ENCODE peak calls at places on chromosome 11, in five cellular contexts. G, T, W, O and X are unnamed samples.
A peak's percentile ranks its signal among the peaks of the same experiment; 100 is the strongest.

GRCh38 chr11:57303990-57304579 is 20.7 kb downstream of the TNKS1BP1 start:
- DNase-seq in G (no peak), T (no peak), W (no peak), O (peak; percentile 67), X (no peak)

GRCh38 chr11:27087425-27087824 is 46.8 kb downstream of the BBOX1 start:
- DNase-seq in G (no peak), T (no peak), W (peak; percentile 19), O (no peak), X (no peak)

GRCh38 chr11:129644326-129644725 is 171.3 kb upstream of the TMEM45B start:
- DNase-seq in G (no peak), T (no peak), W (no peak), O (no peak), X (no peak)

GRCh38 chr11:28481673-28482480 is 373.7 kb downstream of the METTL15 start:
- DNase-seq in G (no peak), T (no peak), W (no peak), O (no peak), X (no peak)

GRCh38 chr11:88491674-88492073 is 154.1 kb upstream of the CTSC start:
- DNase-seq in G (no peak), T (no peak), W (no peak), O (no peak), X (no peak)

GRCh38 chr11:114040706-114041211 is 18.8 kb upstream of the ZBTB16 start:
- DNase-seq in G (no peak), T (peak; percentile 49), W (peak; percentile 31), O (peak; percentile 73), X (no peak)

GRCh38 chr11:1546536-1547466 is 25.3 kb downstream of the DUSP8 start:
- DNase-seq in G (peak; percentile 54), T (peak; percentile 56), W (peak; percentile 21), O (peak; percentile 76), X (no peak)

GRCh38 chr11:23540101-23540561 is 679.9 kb upstream of the CCDC179 start:
- DNase-seq in G (no peak), T (no peak), W (peak; percentile 53), O (no peak), X (no peak)

GRCh38 chr11:125938418-125938817 is 7.4 kb upstream of the VSIG10L2 start:
- DNase-seq in G (no peak), T (no peak), W (no peak), O (no peak), X (peak; percentile 44)

GRCh38 chr11:1229471-1230120 is 6.7 kb downstream of the MUC5B start:
- DNase-seq in G (no peak), T (peak; percentile 14), W (no peak), O (peak; percentile 23), X (no peak)

GRCh38 chr11:73507086-73507485 is 90.8 kb downstream of the FAM168A start:
- DNase-seq in G (no peak), T (no peak), W (peak; percentile 72), O (no peak), X (no peak)

GRCh38 chr11:57116654-57117053 is 65.1 kb upstream of the LRRC55 start:
- DNase-seq in G (no peak), T (no peak), W (peak; percentile 44), O (no peak), X (no peak)

GRCh38 chr11:371051-371450 is 1.8 kb downstream of the B4GALNT4 start:
- DNase-seq in G (no peak), T (no peak), W (no peak), O (peak; percentile 51), X (no peak)

GRCh38 chr11:7251836-7252682 is at the start of gene SYT9:
- DNase-seq in G (peak; percentile 24), T (peak; percentile 85), W (no peak), O (peak; percentile 63), X (no peak)

GRCh38 chr11:131899954-131900580 is 529.7 kb downstream of the NTM start:
- DNase-seq in G (no peak), T (no peak), W (no peak), O (peak; percentile 77), X (no peak)

GRCh38 chr11:2929880-2930704 is 872 bp upstream of the PHLDA2 start:
- DNase-seq in G (no peak), T (peak; percentile 73), W (peak; percentile 61), O (peak; percentile 65), X (no peak)

GRCh38 chr11:112856133-112856532 is 105.1 kb upstream of the NCAM1 start:
- DNase-seq in G (no peak), T (no peak), W (no peak), O (no peak), X (no peak)

GRCh38 chr11:131776211-131776610 is 405.8 kb downstream of the NTM start:
- DNase-seq in G (no peak), T (no peak), W (no peak), O (no peak), X (no peak)

GRCh38 chr11:38543311-38543710 is 1945.3 kb upstream of the RAG2 start:
- DNase-seq in G (no peak), T (no peak), W (peak; percentile 41), O (no peak), X (no peak)

GRCh38 chr11:132844956-132845355 is 687.3 kb downstream of the OPCML start:
- DNase-seq in G (no peak), T (no peak), W (peak; percentile 96), O (no peak), X (no peak)

GRCh38 chr11:44083906-44084305 is 11.6 kb upstream of the EXT2 start:
- DNase-seq in G (no peak), T (no peak), W (no peak), O (no peak), X (no peak)

GRCh38 chr11:72084960-72085359 is 4.3 kb downstream of the LRRC51 start:
- DNase-seq in G (no peak), T (no peak), W (no peak), O (no peak), X (no peak)

GRCh38 chr11:72091292-72091691 is 10.6 kb downstream of the LRRC51 start:
- DNase-seq in G (peak; percentile 73), T (peak; percentile 50), W (peak; percentile 54), O (peak; percentile 84), X (peak; percentile 75)

GRCh38 chr11:72084076-72084475 is 3.4 kb downstream of the LRRC51 start:
- DNase-seq in G (no peak), T (no peak), W (no peak), O (no peak), X (no peak)

GRCh38 chr11:72085836-72086475 is 5.3 kb downstream of the LRRC51 start:
- DNase-seq in G (no peak), T (no peak), W (no peak), O (no peak), X (no peak)

GRCh38 chr11:72088076-72088806 is 7.6 kb downstream of the LRRC51 start:
- DNase-seq in G (no peak), T (no peak), W (no peak), O (no peak), X (no peak)
- H3K27ac ChIP-seq in G (no peak overlapping the region), T (no peak overlapping the region), W (no peak overlapping the region), O (no peak overlapping the region), X (no peak overlapping the region)

DNA sequence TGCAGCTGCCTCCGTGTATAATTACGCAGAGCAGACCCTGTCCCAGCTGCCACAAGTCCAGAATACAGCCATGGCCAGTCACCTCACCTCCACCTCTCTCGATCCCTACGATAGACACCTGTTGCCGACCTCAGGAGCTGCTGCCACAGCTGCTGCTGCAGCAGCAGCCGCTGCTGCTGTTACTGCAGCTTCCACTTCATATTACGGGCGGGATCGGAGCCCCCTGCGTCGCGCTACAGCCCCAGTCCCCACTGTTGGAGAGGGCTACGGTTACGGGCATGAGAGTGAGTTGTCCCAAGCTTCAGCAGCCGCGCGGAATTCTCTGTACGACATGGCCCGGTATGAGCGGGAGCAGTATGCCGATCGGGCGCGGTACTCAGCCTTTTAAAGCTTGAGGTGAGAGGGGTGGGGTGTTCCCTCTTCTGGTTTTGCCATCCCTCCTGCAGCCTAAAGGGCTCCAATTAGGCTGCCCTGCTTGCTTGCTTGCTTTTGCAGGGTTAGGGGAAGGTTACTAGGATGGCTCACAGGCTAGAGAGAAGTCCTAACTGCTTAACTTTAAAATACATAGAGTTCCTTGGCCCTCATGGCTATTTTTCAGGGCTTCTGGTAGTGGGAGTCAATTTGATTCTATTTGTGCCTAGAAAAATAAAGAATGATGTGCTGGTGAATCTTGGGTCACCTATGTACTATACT is 5.4 kb downstream of the RBM4 start:
- DNase-seq in G (no peak), T (no peak), W (no peak), O (no peak), X (no peak)
- H3K4me1 ChIP-seq in G (peaks cover 71% of the 10 kb centered on the region), T (peaks cover 43% of the 10 kb centered on the region), W (peaks cover 18% of the 10 kb centered on the region), O (peaks cover 71% of the 10 kb centered on the region), X (peaks cover 74% of the 10 kb centered on the region)

DNA sequence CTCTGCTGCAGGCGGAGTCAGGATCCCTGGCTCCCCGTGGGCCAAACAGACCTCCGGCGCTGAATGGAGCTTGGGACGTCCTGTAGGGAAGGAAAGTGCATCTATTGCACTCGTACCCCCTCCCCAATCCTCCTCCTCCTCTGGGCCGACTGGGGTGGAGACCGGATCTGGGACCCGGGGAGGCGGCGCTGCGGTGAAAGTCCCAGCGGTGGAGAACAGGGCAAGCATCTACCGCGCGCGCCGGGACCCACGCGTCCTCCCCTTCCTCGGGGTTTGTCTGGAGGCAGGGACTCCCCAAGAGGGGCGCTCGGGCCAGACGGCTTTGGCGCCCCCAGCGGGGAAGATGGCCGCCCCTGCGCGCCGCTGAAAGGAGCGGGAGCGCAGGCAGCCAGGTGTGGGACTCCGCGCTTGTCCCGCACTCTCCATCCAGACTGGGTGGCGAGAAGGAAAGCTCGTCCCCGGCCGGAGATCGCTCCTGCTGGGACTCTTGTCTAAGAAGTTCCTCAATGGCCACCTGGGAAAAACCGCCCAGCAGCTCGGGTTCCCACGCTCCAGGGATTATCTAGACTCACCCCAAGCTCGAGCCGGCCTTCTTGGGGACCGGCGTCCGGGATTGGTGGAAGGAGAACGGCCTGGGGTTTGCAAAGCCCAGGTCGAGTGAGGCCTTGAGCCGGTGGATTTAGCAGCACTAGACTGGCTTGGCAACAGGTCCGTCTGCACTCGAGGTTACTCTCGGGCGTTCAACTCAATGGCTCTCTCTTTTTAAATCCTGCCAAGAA is 718 bp downstream of the FADS2 start:
- DNase-seq in G (peak; percentile 63), T (peak; percentile 44), W (no peak), O (peak; percentile 63), X (no peak)
- TF ChIP-seq CTCF in G (peak; percentile 37), T (no peak), W (peak; percentile 41), O (peak; percentile 22), X (peak; percentile 63)

GRCh38 chr11:90867416-90867815 is 644.6 kb upstream of the CHORDC1 start:
- DNase-seq in G (no peak), T (no peak), W (no peak), O (no peak), X (no peak)
- H3K27ac ChIP-seq in G (no peak overlapping the region), T (no peak overlapping the region), W (no peak overlapping the region), O (no peak overlapping the region), X (no peak overlapping the region)

DNA sequence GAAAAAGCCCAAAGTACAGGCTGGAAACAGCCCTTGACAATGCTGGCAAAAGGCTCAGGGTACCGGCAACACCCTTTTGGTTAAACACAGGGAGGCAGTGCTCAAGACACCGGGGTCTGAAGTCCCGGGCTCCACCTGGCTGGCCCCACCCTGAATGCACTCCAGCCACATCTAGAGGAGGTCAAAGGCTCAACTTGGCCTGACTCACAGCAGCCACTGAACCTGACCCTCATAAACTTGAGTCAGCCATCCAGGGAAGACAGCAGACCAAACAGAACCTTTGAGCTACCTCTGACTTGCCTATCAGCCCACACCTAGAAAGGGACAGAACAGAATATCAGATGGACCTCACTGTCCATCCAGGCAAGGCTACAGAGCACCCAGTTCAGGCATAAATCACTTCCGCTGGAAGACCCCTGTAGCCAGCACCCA is 3.8 kb downstream of the CFL1 start:
- DNase-seq in G (no peak), T (no peak), W (no peak), O (no peak), X (no peak)
- H3K4me1 ChIP-seq in G (peaks cover 32% of the 10 kb centered on the region), T (peaks cover 16% of the 10 kb centered on the region), W (peaks cover 4% of the 10 kb centered on the region), O (peaks cover 7% of the 10 kb centered on the region), X (peaks cover 29% of the 10 kb centered on the region)